ENCODE peak calls at places on chromosome 1, in seven cellular contexts. U, B, L, X, Y, I and H are unnamed samples.

GRCh38 chr1:44318097-44319088 is 36.7 kb downstream of the ERI3 start:
- DNase-seq in U (peak; percentile 68), B (peak; percentile 22), L (peak; percentile 82), X (peak; percentile 39), Y (peak; percentile 74), I (peak; percentile 36), H (peak; percentile 95)

GRCh38 chr1:241423541-241424479 is 66.8 kb upstream of the RGS7 start:
- DNase-seq in U (no peak), B (no peak), L (peak; percentile 36), X (no peak), Y (peak; percentile 61), I (no peak), H (peak; percentile 78)

GRCh38 chr1:9302745-9303524 is 10.2 kb downstream of the SPSB1 start:
- DNase-seq in U (no peak), B (no peak), L (peak; percentile 53), X (no peak), Y (no peak), I (no peak), H (no peak)

GRCh38 chr1:247209306-247209900 is 37.6 kb upstream of the ZNF124 start:
- DNase-seq in U (no peak), B (no peak), L (peak; percentile 75), X (no peak), Y (no peak), I (no peak), H (peak; percentile 34)

GRCh38 chr1:119551218-119551617 is 44.2 kb downstream of the HSD3B1 start:
- DNase-seq in U (no peak), B (no peak), L (no peak), X (no peak), Y (no peak), I (no peak), H (no peak)

GRCh38 chr1:59123081-59123675 is 173.7 kb upstream of the FGGY start:
- DNase-seq in U (no peak), B (no peak), L (no peak), X (no peak), Y (no peak), I (no peak), H (no peak)

GRCh38 chr1:225572422-225572821 is 80.5 kb downstream of the ENAH start:
- DNase-seq in U (no peak), B (no peak), L (no peak), X (no peak), Y (no peak), I (no peak), H (no peak)

GRCh38 chr1:80441664-80442063 is 1359.1 kb upstream of the ADGRL2 start:
- DNase-seq in U (no peak), B (no peak), L (no peak), X (no peak), Y (peak; percentile 13), I (no peak), H (peak; percentile 17)

GRCh38 chr1:221796700-221797099 is 54.8 kb upstream of the DUSP10 start:
- DNase-seq in U (no peak), B (no peak), L (no peak), X (no peak), Y (no peak), I (no peak), H (no peak)

GRCh38 chr1:77253211-77253610 is 28.6 kb upstream of the AK5 start:
- DNase-seq in U (no peak), B (no peak), L (no peak), X (no peak), Y (no peak), I (no peak), H (peak; percentile 37)

GRCh38 chr1:115280073-115280472 is 58.0 kb downstream of the NGF start:
- DNase-seq in U (no peak), B (peak; percentile 61), L (no peak), X (no peak), Y (no peak), I (no peak), H (no peak)

GRCh38 chr1:25245809-25246599 is 1.2 kb downstream of the RSRP1 start:
- DNase-seq in U (no peak), B (no peak), L (peak; percentile 48), X (no peak), Y (peak; percentile 19), I (no peak), H (peak; percentile 63)

GRCh38 chr1:84095308-84095707 is 48.8 kb upstream of the PRKACB start:
- DNase-seq in U (no peak), B (no peak), L (no peak), X (no peak), Y (no peak), I (no peak), H (no peak)

GRCh38 chr1:247089616-247090375 is 11.2 kb upstream of the ZNF670 start:
- DNase-seq in U (no peak), B (no peak), L (peak; percentile 18), X (no peak), Y (no peak), I (no peak), H (peak; percentile 15)

GRCh38 chr1:167837334-167837733 is 76.6 kb downstream of the ADCY10 start:
- DNase-seq in U (no peak), B (no peak), L (no peak), X (no peak), Y (no peak), I (no peak), H (no peak)

GRCh38 chr1:9265037-9265436 is 27.7 kb upstream of the SPSB1 start:
- DNase-seq in U (no peak), B (no peak), L (no peak), X (no peak), Y (no peak), I (no peak), H (no peak)

GRCh38 chr1:69230223-69230622 is 337.5 kb upstream of the LRRC7 start:
- DNase-seq in U (no peak), B (no peak), L (no peak), X (no peak), Y (no peak), I (no peak), H (no peak)

GRCh38 chr1:28110555-28110954 is 22.1 kb upstream of the EYA3 start:
- DNase-seq in U (no peak), B (no peak), L (no peak), X (no peak), Y (no peak), I (no peak), H (no peak)

GRCh38 chr1:181250038-181250437 is 161.5 kb downstream of the IER5 start:
- DNase-seq in U (no peak), B (no peak), L (no peak), X (no peak), Y (no peak), I (no peak), H (no peak)

GRCh38 chr1:235411489-235412486 is 44.6 kb downstream of the TBCE start:
- DNase-seq in U (no peak), B (no peak), L (no peak), X (no peak), Y (no peak), I (no peak), H (peak; percentile 23)

GRCh38 chr1:234176000-234176399 is 197.3 kb upstream of the COA6 start:
- DNase-seq in U (no peak), B (no peak), L (no peak), X (no peak), Y (no peak), I (no peak), H (no peak)